ENCODE peak calls at places on chromosomes 11 and 22, in seven cellular contexts. Q is H9; X is activated CD4-positive, CD25-positive, alpha-beta regulatory T cell treated with anti-CD3 and anti-CD28 coated beads, Interleukin-2, amount 50 U/mL, for 16 hours; D is GM23338; E is NCI-H446 treated with DMSO at 0.1 percent for 48 hours; B is progenitor cell of endocrine pancreas; Z is NCI-H1417. S is an unnamed sample.

GRCh38 chr22:27270818-27271510 is 530.6 kb downstream of the MN1 start:
- DNase-seq in Q (no peak), X (no peak), D (no peak), E (no peak), B (no peak), Z (no peak), S (no peak)

GRCh38 chr22:23248583-23248982 is 68.3 kb downstream of the BCR start:
- DNase-seq in Q (peak), X (no peak), D (peak), E (no peak), B (no peak), Z (peak), S (no peak)

GRCh38 chr11:85170184-85170583 is 457.0 kb downstream of the DLG2 start:
- DNase-seq in Q (no peak), X (no peak), D (peak), E (no peak), B (no peak), Z (no peak), S (no peak)

GRCh38 chr11:88535266-88535665 is 197.7 kb upstream of the CTSC start:
- DNase-seq in Q (no peak), X (no peak), D (no peak), E (no peak), B (no peak), Z (no peak), S (no peak)

GRCh38 chr11:117917591-117917990 is 11.6 kb downstream of the TMPRSS13 start:
- DNase-seq in Q (no peak), X (no peak), D (no peak), E (no peak), B (no peak), Z (no peak), S (no peak)

GRCh38 chr11:118908931-118909618 is 16.7 kb downstream of the BCL9L start:
- DNase-seq in Q (peak), X (no peak), D (peak), E (peak), B (no peak), Z (peak), S (peak)

GRCh38 chr11:26993965-26994446 is at the start of gene FIBIN:
- DNase-seq in Q (peak), X (no peak), D (peak), E (no peak), B (no peak), Z (no peak), S (peak)

GRCh38 chr22:39839917-39840510 is 53.5 kb downstream of the ENTHD1 start:
- DNase-seq in Q (no peak), X (peak), D (no peak), E (no peak), B (no peak), Z (no peak), S (no peak)

GRCh38 chr11:34165786-34166557 is 60.5 kb downstream of the NAT10 start:
- DNase-seq in Q (no peak), X (no peak), D (peak), E (peak), B (no peak), Z (no peak), S (no peak)

GRCh38 chr11:45885274-45885920 is at the start of gene MAPK8IP1:
- DNase-seq in Q (peak), X (peak), D (peak), E (no peak), B (peak), Z (peak), S (no peak)

GRCh38 chr11:45500457-45500856 is 165.0 kb downstream of the CHST1 start:
- DNase-seq in Q (no peak), X (no peak), D (peak), E (no peak), B (no peak), Z (peak), S (no peak)

GRCh38 chr11:65439331-65440181 is 17.0 kb downstream of the NEAT1 start:
- DNase-seq in Q (no peak), X (no peak), D (no peak), E (no peak), B (no peak), Z (no peak), S (no peak)

GRCh38 chr22:41528132-41528766 is 16.0 kb downstream of the POLR3H start:
- DNase-seq in Q (no peak), X (no peak), D (no peak), E (no peak), B (no peak), Z (no peak), S (no peak)

GRCh38 chr22:49299821-49300231 is 527.8 kb downstream of the BRD1 start:
- DNase-seq in Q (no peak), X (no peak), D (no peak), E (no peak), B (peak), Z (no peak), S (no peak)

GRCh38 chr11:45511566-45511965 is 153.9 kb downstream of the CHST1 start:
- DNase-seq in Q (no peak), X (no peak), D (no peak), E (no peak), B (no peak), Z (no peak), S (peak)

GRCh38 chr11:93143186-93143585 is 54.6 kb downstream of the SLC36A4 start:
- DNase-seq in Q (no peak), X (no peak), D (no peak), E (no peak), B (no peak), Z (no peak), S (no peak)

GRCh38 chr11:115930276-115930675 is 426.1 kb upstream of the CADM1 start:
- DNase-seq in Q (no peak), X (no peak), D (no peak), E (no peak), B (no peak), Z (peak), S (no peak)

GRCh38 chr22:41862530-41863266 is 29.8 kb downstream of the SREBF2 start:
- DNase-seq in Q (no peak), X (no peak), D (no peak), E (no peak), B (no peak), Z (no peak), S (no peak)

GRCh38 chr11:115776916-115777315 is 272.7 kb upstream of the CADM1 start:
- DNase-seq in Q (no peak), X (no peak), D (no peak), E (no peak), B (no peak), Z (no peak), S (no peak)

GRCh38 chr11:73308963-73309960 is 1.2 kb downstream of the ARHGEF17 start:
- DNase-seq in Q (peak), X (no peak), D (peak), E (no peak), B (peak), Z (peak), S (no peak)

GRCh38 chr11:73907191-73907590 is 30.4 kb downstream of the PAAF1 start:
- DNase-seq in Q (no peak), X (no peak), D (peak), E (no peak), B (no peak), Z (no peak), S (no peak)

GRCh38 chr11:34262601-34263081 is 95.2 kb downstream of the ABTB2 start:
- DNase-seq in Q (no peak), X (no peak), D (no peak), E (no peak), B (no peak), Z (peak), S (no peak)

GRCh38 chr22:35498026-35498425 is 42.6 kb upstream of the RASD2 start:
- DNase-seq in Q (no peak), X (no peak), D (peak), E (no peak), B (no peak), Z (no peak), S (no peak)

GRCh38 chr11:26793517-26793916 is 71.7 kb upstream of the SLC5A12 start:
- DNase-seq in Q (no peak), X (no peak), D (no peak), E (no peak), B (no peak), Z (no peak), S (no peak)

GRCh38 chr11:47786373-47786772 is 19.2 kb upstream of the FNBP4 start:
- DNase-seq in Q (no peak), X (no peak), D (no peak), E (peak), B (no peak), Z (no peak), S (peak)

GRCh38 chr11:2586091-2586792 is 113.6 kb downstream of the KCNQ1OT1 start:
- DNase-seq in Q (peak), X (no peak), D (no peak), E (no peak), B (peak), Z (no peak), S (no peak)

GRCh38 chr11:65471410-65471762 is 27.5 kb upstream of the MALAT1 start:
- DNase-seq in Q (peak), X (no peak), D (peak), E (peak), B (peak), Z (peak), S (peak)

GRCh38 chr22:40436460-40437431 is 66.4 kb downstream of the SGSM3 start:
- DNase-seq in Q (no peak), X (no peak), D (peak), E (no peak), B (no peak), Z (peak), S (no peak)

GRCh38 chr11:7603031-7603781 is 70.1 kb downstream of the CYB5R2 start:
- DNase-seq in Q (no peak), X (no peak), D (no peak), E (no peak), B (no peak), Z (no peak), S (no peak)

GRCh38 chr11:8329961-8330361 is 66.3 kb upstream of the LMO1 start:
- DNase-seq in Q (peak), X (no peak), D (peak), E (no peak), B (no peak), Z (peak), S (peak)

S was measured in DMS 273 treated with DMSO at 0.1 percent for 48 hours.